ENCODE peak calls at places on chromosomes 5 and 9, in seven cellular contexts. One of them, this sample, is unnamed. For H3K4me1, the result is how much of the 10 kb centered on the place peaks cover.

GRCh38 chr5:27568811-27569210 is 530.4 kb upstream of the CDH9 start:
- DNase-seq in prostate gland: no peak
- DNase-seq in MM.1S: no peak
- DNase-seq in breast epithelium: no peak
- DNase-seq in IMR-90: no peak
- DNase-seq in upper lobe of left lung: no peak
- DNase-seq in fibroblast of lung: no peak
- DNase-seq in this sample: no peak

GRCh38 chr9:12464910-12465512 is 228.2 kb upstream of the TYRP1 start:
- DNase-seq in fibroblast of lung: peak
- DNase-seq in IMR-90: peak
- DNase-seq in upper lobe of left lung: no peak
- DNase-seq in MM.1S: peak
- DNase-seq in prostate gland: no peak
- DNase-seq in breast epithelium: no peak
- DNase-seq in this sample: no peak

GRCh38 chr9:28801144-28801799 is 1228.0 kb upstream of the C9orf72 start:
- DNase-seq in prostate gland: no peak
- DNase-seq in fibroblast of lung: no peak
- DNase-seq in IMR-90: no peak
- DNase-seq in breast epithelium: no peak
- DNase-seq in upper lobe of left lung: no peak
- DNase-seq in MM.1S: no peak
- DNase-seq in this sample: no peak

GRCh38 chr5:1799110-1799601 is 481 bp downstream of the MRPL36 start:
- DNase-seq in IMR-90: peak
- DNase-seq in upper lobe of left lung: no peak
- DNase-seq in fibroblast of lung: peak
- DNase-seq in prostate gland: no peak
- DNase-seq in breast epithelium: no peak
- DNase-seq in MM.1S: peak
- DNase-seq in this sample: peak

GRCh38 chr9:121860744-121861143 is 209.3 kb downstream of the DAB2IP start:
- DNase-seq in MM.1S: no peak
- DNase-seq in IMR-90: peak
- DNase-seq in prostate gland: no peak
- DNase-seq in fibroblast of lung: peak
- DNase-seq in breast epithelium: peak
- DNase-seq in upper lobe of left lung: no peak
- DNase-seq in this sample: no peak

GRCh38 chr5:94009161-94009560 is 267.8 kb upstream of the POU5F2 start:
- DNase-seq in fibroblast of lung: no peak
- DNase-seq in breast epithelium: no peak
- DNase-seq in upper lobe of left lung: no peak
- DNase-seq in MM.1S: no peak
- DNase-seq in prostate gland: no peak
- DNase-seq in IMR-90: no peak
- DNase-seq in this sample: no peak

GRCh38 chr5:32320144-32320543 is 7.4 kb upstream of the MTMR12 start:
- DNase-seq in MM.1S: no peak
- DNase-seq in breast epithelium: no peak
- DNase-seq in IMR-90: no peak
- DNase-seq in fibroblast of lung: no peak
- DNase-seq in upper lobe of left lung: no peak
- DNase-seq in prostate gland: no peak
- DNase-seq in this sample: no peak

GRCh38 chr5:75620184-75620959 is 9.1 kb downstream of the ANKDD1B start:
- DNase-seq in prostate gland: peak
- DNase-seq in breast epithelium: no peak
- DNase-seq in fibroblast of lung: no peak
- DNase-seq in IMR-90: no peak
- DNase-seq in upper lobe of left lung: no peak
- DNase-seq in MM.1S: no peak
- DNase-seq in this sample: no peak

GRCh38 chr5:41788800-41789395 is 81.3 kb downstream of the OXCT1 start:
- DNase-seq in IMR-90: peak
- DNase-seq in breast epithelium: no peak
- DNase-seq in upper lobe of left lung: no peak
- DNase-seq in prostate gland: no peak
- DNase-seq in fibroblast of lung: peak
- DNase-seq in MM.1S: no peak
- DNase-seq in this sample: no peak

GRCh38 chr9:120440791-120441190 is 139.2 kb downstream of the CDK5RAP2 start:
- DNase-seq in IMR-90: no peak
- DNase-seq in prostate gland: no peak
- DNase-seq in MM.1S: no peak
- DNase-seq in fibroblast of lung: no peak
- DNase-seq in upper lobe of left lung: no peak
- DNase-seq in breast epithelium: no peak
- DNase-seq in this sample: no peak

GRCh38 chr9:136620441-136621018 is 42.2 kb upstream of the EGFL7 start:
- DNase-seq in upper lobe of left lung: peak
- DNase-seq in IMR-90: no peak
- DNase-seq in MM.1S: no peak
- DNase-seq in breast epithelium: no peak
- DNase-seq in fibroblast of lung: no peak
- DNase-seq in prostate gland: no peak
- DNase-seq in this sample: no peak
- H3K4me1 ChIP-seq in upper lobe of left lung: half or more
- H3K4me1 ChIP-seq in IMR-90: under half
- H3K4me1 ChIP-seq in MM.1S: under half
- H3K4me1 ChIP-seq in breast epithelium: under half
- H3K4me1 ChIP-seq in fibroblast of lung: under half
- H3K4me1 ChIP-seq in prostate gland: under half
- H3K4me1 ChIP-seq in this sample: under half

GRCh38 chr5:108748354-108749129 is 845 bp downstream of the FER start:
- DNase-seq in MM.1S: peak
- DNase-seq in upper lobe of left lung: peak
- DNase-seq in IMR-90: peak
- DNase-seq in fibroblast of lung: peak
- DNase-seq in breast epithelium: peak
- DNase-seq in prostate gland: peak
- DNase-seq in this sample: peak
- TF ChIP-seq CTCF in MM.1S: peak
- TF ChIP-seq CTCF in upper lobe of left lung: no peak
- TF ChIP-seq CTCF in IMR-90: peak
- TF ChIP-seq CTCF in fibroblast of lung: no peak
- TF ChIP-seq CTCF in breast epithelium: no peak
- TF ChIP-seq CTCF in prostate gland: peak
- TF ChIP-seq CTCF in this sample: no peak

GRCh38 chr5:157222506-157223230 is 42.0 kb downstream of the ITK start:
- DNase-seq in fibroblast of lung: no peak
- DNase-seq in prostate gland: no peak
- DNase-seq in upper lobe of left lung: no peak
- DNase-seq in IMR-90: peak
- DNase-seq in MM.1S: peak
- DNase-seq in breast epithelium: no peak
- DNase-seq in this sample: no peak
- H3K27ac ChIP-seq in fibroblast of lung: no peak
- H3K27ac ChIP-seq in prostate gland: no peak
- H3K27ac ChIP-seq in upper lobe of left lung: no peak
- H3K27ac ChIP-seq in IMR-90: no peak
- H3K27ac ChIP-seq in MM.1S: no peak
- H3K27ac ChIP-seq in breast epithelium: no peak
- H3K27ac ChIP-seq in this sample: no peak

GRCh38 chr9:14215614-14216013 is 98.3 kb downstream of the NFIB start:
- DNase-seq in breast epithelium: no peak
- DNase-seq in IMR-90: peak
- DNase-seq in prostate gland: no peak
- DNase-seq in upper lobe of left lung: no peak
- DNase-seq in MM.1S: no peak
- DNase-seq in fibroblast of lung: peak
- DNase-seq in this sample: no peak

GRCh38 chr9:14218253-14218652 is 95.7 kb downstream of the NFIB start:
- DNase-seq in prostate gland: peak
- DNase-seq in MM.1S: no peak
- DNase-seq in fibroblast of lung: no peak
- DNase-seq in IMR-90: no peak
- DNase-seq in breast epithelium: no peak
- DNase-seq in upper lobe of left lung: no peak
- DNase-seq in this sample: peak

GRCh38 chr9:14214065-14214684 is 99.8 kb downstream of the NFIB start:
- DNase-seq in upper lobe of left lung: no peak
- DNase-seq in breast epithelium: no peak
- DNase-seq in MM.1S: no peak
- DNase-seq in IMR-90: no peak
- DNase-seq in prostate gland: no peak
- DNase-seq in fibroblast of lung: no peak
- DNase-seq in this sample: no peak

GRCh38 chr9:14214693-14215092 is 99.2 kb downstream of the NFIB start:
- DNase-seq in prostate gland: no peak
- DNase-seq in breast epithelium: no peak
- DNase-seq in upper lobe of left lung: no peak
- DNase-seq in IMR-90: no peak
- DNase-seq in fibroblast of lung: no peak
- DNase-seq in MM.1S: no peak
- DNase-seq in this sample: no peak

GRCh38 chr9:14216612-14217194 is 97.2 kb downstream of the NFIB start:
- DNase-seq in upper lobe of left lung: no peak
- DNase-seq in prostate gland: no peak
- DNase-seq in breast epithelium: no peak
- DNase-seq in fibroblast of lung: no peak
- DNase-seq in MM.1S: no peak
- DNase-seq in IMR-90: no peak
- DNase-seq in this sample: no peak
- H3K4me1 ChIP-seq in upper lobe of left lung: under half
- H3K4me1 ChIP-seq in prostate gland: under half
- H3K4me1 ChIP-seq in breast epithelium: under half
- H3K4me1 ChIP-seq in fibroblast of lung: under half
- H3K4me1 ChIP-seq in MM.1S: under half
- H3K4me1 ChIP-seq in IMR-90: under half
- H3K4me1 ChIP-seq in this sample: under half

GRCh38 chr5:122436615-122437014 is 124.6 kb downstream of the SNCAIP start:
- DNase-seq in prostate gland: no peak
- DNase-seq in fibroblast of lung: no peak
- DNase-seq in IMR-90: no peak
- DNase-seq in breast epithelium: no peak
- DNase-seq in upper lobe of left lung: no peak
- DNase-seq in MM.1S: no peak
- DNase-seq in this sample: no peak
- TF ChIP-seq CTCF in prostate gland: no peak
- TF ChIP-seq CTCF in fibroblast of lung: no peak
- TF ChIP-seq CTCF in IMR-90: no peak
- TF ChIP-seq CTCF in breast epithelium: no peak
- TF ChIP-seq CTCF in upper lobe of left lung: no peak
- TF ChIP-seq CTCF in MM.1S: no peak
- TF ChIP-seq CTCF in this sample: no peak